ENCODE peak calls at places on chromosomes 3 and 15, in nine cellular contexts. One of them, this sample, is unnamed.

GRCh38 chr15:70569139-70569717 is 194.1 kb downstream of the UACA start:
- DNase-seq in transverse colon: no peak
- DNase-seq in sigmoid colon: no peak
- DNase-seq in BJ: no peak
- DNase-seq in uterus: peak
- DNase-seq in thoracic aorta: no peak
- DNase-seq in cardiac muscle cell: peak
- DNase-seq in retinal pigment epithelial cell: peak
- DNase-seq in foreskin fibroblast: peak
- DNase-seq in this sample: peak

GRCh38 chr15:47135279-47135678 is 582.0 kb upstream of the SEMA6D start:
- DNase-seq in transverse colon: no peak
- DNase-seq in sigmoid colon: no peak
- DNase-seq in BJ: no peak
- DNase-seq in uterus: no peak
- DNase-seq in thoracic aorta: no peak
- DNase-seq in cardiac muscle cell: no peak
- DNase-seq in retinal pigment epithelial cell: no peak
- DNase-seq in foreskin fibroblast: no peak
- DNase-seq in this sample: no peak

GRCh38 chr3:59043391-59043790 is 6.4 kb downstream of the CFAP20DC start:
- DNase-seq in transverse colon: no peak
- DNase-seq in sigmoid colon: no peak
- DNase-seq in BJ: no peak
- DNase-seq in uterus: no peak
- DNase-seq in thoracic aorta: no peak
- DNase-seq in cardiac muscle cell: no peak
- DNase-seq in retinal pigment epithelial cell: no peak
- DNase-seq in foreskin fibroblast: no peak
- DNase-seq in this sample: no peak

GRCh38 chr15:89341316-89342005 is 6.8 kb upstream of the POLG start:
- DNase-seq in transverse colon: no peak
- DNase-seq in sigmoid colon: no peak
- DNase-seq in BJ: no peak
- DNase-seq in uterus: no peak
- DNase-seq in thoracic aorta: no peak
- DNase-seq in cardiac muscle cell: no peak
- DNase-seq in retinal pigment epithelial cell: no peak
- DNase-seq in foreskin fibroblast: no peak
- DNase-seq in this sample: no peak

GRCh38 chr3:100893108-100893507 is 100.1 kb downstream of the ABI3BP start:
- DNase-seq in transverse colon: peak
- DNase-seq in sigmoid colon: no peak
- DNase-seq in BJ: no peak
- DNase-seq in uterus: no peak
- DNase-seq in thoracic aorta: no peak
- DNase-seq in cardiac muscle cell: no peak
- DNase-seq in retinal pigment epithelial cell: no peak
- DNase-seq in foreskin fibroblast: no peak
- DNase-seq in this sample: no peak

GRCh38 chr3:27219127-27219860 is 149.9 kb downstream of the NEK10 start:
- DNase-seq in transverse colon: peak
- DNase-seq in sigmoid colon: no peak
- DNase-seq in BJ: no peak
- DNase-seq in uterus: no peak
- DNase-seq in thoracic aorta: no peak
- DNase-seq in cardiac muscle cell: no peak
- DNase-seq in retinal pigment epithelial cell: no peak
- DNase-seq in foreskin fibroblast: peak
- DNase-seq in this sample: peak

GRCh38 chr3:132399054-132399929 is 18.0 kb upstream of the DNAJC13 start:
- DNase-seq in transverse colon: no peak
- DNase-seq in sigmoid colon: no peak
- DNase-seq in BJ: no peak
- DNase-seq in uterus: no peak
- DNase-seq in thoracic aorta: no peak
- DNase-seq in cardiac muscle cell: peak
- DNase-seq in retinal pigment epithelial cell: no peak
- DNase-seq in foreskin fibroblast: peak
- DNase-seq in this sample: peak

GRCh38 chr15:96767703-96768434 is 437.4 kb downstream of the NR2F2 start:
- DNase-seq in transverse colon: no peak
- DNase-seq in sigmoid colon: no peak
- DNase-seq in BJ: no peak
- DNase-seq in uterus: no peak
- DNase-seq in thoracic aorta: no peak
- DNase-seq in cardiac muscle cell: no peak
- DNase-seq in retinal pigment epithelial cell: no peak
- DNase-seq in foreskin fibroblast: no peak
- DNase-seq in this sample: no peak

GRCh38 chr3:194572131-194572789 is 61.0 kb downstream of the TMEM44 start:
- DNase-seq in transverse colon: peak
- DNase-seq in sigmoid colon: peak
- DNase-seq in BJ: peak
- DNase-seq in uterus: peak
- DNase-seq in thoracic aorta: peak
- DNase-seq in cardiac muscle cell: peak
- DNase-seq in retinal pigment epithelial cell: peak
- DNase-seq in foreskin fibroblast: peak
- DNase-seq in this sample: peak

GRCh38 chr3:175743733-175744400 is 884.7 kb downstream of the NAALADL2 start:
- DNase-seq in transverse colon: no peak
- DNase-seq in sigmoid colon: no peak
- DNase-seq in BJ: no peak
- DNase-seq in uterus: no peak
- DNase-seq in thoracic aorta: no peak
- DNase-seq in cardiac muscle cell: no peak
- DNase-seq in retinal pigment epithelial cell: peak
- DNase-seq in foreskin fibroblast: peak
- DNase-seq in this sample: peak

GRCh38 chr15:44662478-44663409 is 718 bp downstream of the SPG11 start:
- DNase-seq in transverse colon: peak
- DNase-seq in sigmoid colon: peak
- DNase-seq in BJ: no peak
- DNase-seq in uterus: peak
- DNase-seq in thoracic aorta: peak
- DNase-seq in cardiac muscle cell: peak
- DNase-seq in retinal pigment epithelial cell: peak
- DNase-seq in foreskin fibroblast: peak
- DNase-seq in this sample: peak

GRCh38 chr15:27250223-27250622 is 279.2 kb downstream of the GABRG3 start:
- DNase-seq in transverse colon: no peak
- DNase-seq in sigmoid colon: no peak
- DNase-seq in BJ: no peak
- DNase-seq in uterus: no peak
- DNase-seq in thoracic aorta: no peak
- DNase-seq in cardiac muscle cell: no peak
- DNase-seq in retinal pigment epithelial cell: no peak
- DNase-seq in foreskin fibroblast: no peak
- DNase-seq in this sample: no peak

GRCh38 chr3:45486926-45487325 is 98.5 kb downstream of the LARS2 start:
- DNase-seq in transverse colon: no peak
- DNase-seq in sigmoid colon: no peak
- DNase-seq in BJ: no peak
- DNase-seq in uterus: no peak
- DNase-seq in thoracic aorta: no peak
- DNase-seq in cardiac muscle cell: no peak
- DNase-seq in retinal pigment epithelial cell: no peak
- DNase-seq in foreskin fibroblast: no peak
- DNase-seq in this sample: no peak

GRCh38 chr15:78695046-78695671 is 54.1 kb upstream of the CHRNB4 start:
- DNase-seq in transverse colon: no peak
- DNase-seq in sigmoid colon: no peak
- DNase-seq in BJ: no peak
- DNase-seq in uterus: no peak
- DNase-seq in thoracic aorta: no peak
- DNase-seq in cardiac muscle cell: no peak
- DNase-seq in retinal pigment epithelial cell: no peak
- DNase-seq in foreskin fibroblast: no peak
- DNase-seq in this sample: no peak

GRCh38 chr15:78691873-78692421 is 50.9 kb upstream of the CHRNB4 start:
- DNase-seq in transverse colon: no peak
- DNase-seq in sigmoid colon: no peak
- DNase-seq in BJ: no peak
- DNase-seq in uterus: no peak
- DNase-seq in thoracic aorta: no peak
- DNase-seq in cardiac muscle cell: no peak
- DNase-seq in retinal pigment epithelial cell: no peak
- DNase-seq in foreskin fibroblast: no peak
- DNase-seq in this sample: no peak

GRCh38 chr15:78696436-78696835 is 55.4 kb upstream of the CHRNB4 start:
- DNase-seq in transverse colon: no peak
- DNase-seq in sigmoid colon: no peak
- DNase-seq in BJ: no peak
- DNase-seq in uterus: no peak
- DNase-seq in thoracic aorta: no peak
- DNase-seq in cardiac muscle cell: no peak
- DNase-seq in retinal pigment epithelial cell: no peak
- DNase-seq in foreskin fibroblast: no peak
- DNase-seq in this sample: no peak

GRCh38 chr15:78697449-78697848 is 56.4 kb upstream of the CHRNB4 start:
- DNase-seq in transverse colon: no peak
- DNase-seq in sigmoid colon: no peak
- DNase-seq in BJ: no peak
- DNase-seq in uterus: no peak
- DNase-seq in thoracic aorta: no peak
- DNase-seq in cardiac muscle cell: no peak
- DNase-seq in retinal pigment epithelial cell: no peak
- DNase-seq in foreskin fibroblast: no peak
- DNase-seq in this sample: no peak

DNA sequence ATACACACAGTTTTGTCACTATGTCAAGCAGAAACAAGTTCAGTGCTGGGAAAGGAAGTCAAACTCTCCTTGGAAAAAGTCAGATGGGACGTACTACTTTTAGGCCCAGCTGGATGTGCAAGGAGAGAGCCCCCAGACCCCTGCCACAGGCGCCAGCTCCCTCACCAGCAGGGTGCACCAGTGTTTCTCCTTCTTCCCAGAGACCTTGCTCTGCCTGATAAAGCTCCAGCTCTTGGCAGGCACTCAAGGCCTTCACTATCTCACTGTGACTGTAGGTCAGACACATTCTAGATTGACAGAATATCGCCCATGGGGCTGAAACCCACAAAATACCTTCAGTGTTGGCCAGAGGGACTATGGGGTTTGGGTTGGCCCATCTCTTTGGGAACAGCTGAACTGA is 54.8 kb upstream of the CHRNB4 start:
- DNase-seq in transverse colon: no peak
- DNase-seq in sigmoid colon: no peak
- DNase-seq in BJ: no peak
- DNase-seq in uterus: no peak
- DNase-seq in thoracic aorta: no peak
- DNase-seq in cardiac muscle cell: no peak
- DNase-seq in retinal pigment epithelial cell: no peak
- DNase-seq in foreskin fibroblast: no peak
- DNase-seq in this sample: no peak
- TF ChIP-seq CTCF in transverse colon: no peak
- TF ChIP-seq CTCF in sigmoid colon: no peak
- TF ChIP-seq CTCF in BJ: no peak
- TF ChIP-seq CTCF in uterus: no peak
- TF ChIP-seq CTCF in thoracic aorta: no peak
- TF ChIP-seq CTCF in cardiac muscle cell: no peak
- TF ChIP-seq CTCF in retinal pigment epithelial cell: no peak
- TF ChIP-seq CTCF in foreskin fibroblast: no peak
- TF ChIP-seq CTCF in this sample: no peak

DNA sequence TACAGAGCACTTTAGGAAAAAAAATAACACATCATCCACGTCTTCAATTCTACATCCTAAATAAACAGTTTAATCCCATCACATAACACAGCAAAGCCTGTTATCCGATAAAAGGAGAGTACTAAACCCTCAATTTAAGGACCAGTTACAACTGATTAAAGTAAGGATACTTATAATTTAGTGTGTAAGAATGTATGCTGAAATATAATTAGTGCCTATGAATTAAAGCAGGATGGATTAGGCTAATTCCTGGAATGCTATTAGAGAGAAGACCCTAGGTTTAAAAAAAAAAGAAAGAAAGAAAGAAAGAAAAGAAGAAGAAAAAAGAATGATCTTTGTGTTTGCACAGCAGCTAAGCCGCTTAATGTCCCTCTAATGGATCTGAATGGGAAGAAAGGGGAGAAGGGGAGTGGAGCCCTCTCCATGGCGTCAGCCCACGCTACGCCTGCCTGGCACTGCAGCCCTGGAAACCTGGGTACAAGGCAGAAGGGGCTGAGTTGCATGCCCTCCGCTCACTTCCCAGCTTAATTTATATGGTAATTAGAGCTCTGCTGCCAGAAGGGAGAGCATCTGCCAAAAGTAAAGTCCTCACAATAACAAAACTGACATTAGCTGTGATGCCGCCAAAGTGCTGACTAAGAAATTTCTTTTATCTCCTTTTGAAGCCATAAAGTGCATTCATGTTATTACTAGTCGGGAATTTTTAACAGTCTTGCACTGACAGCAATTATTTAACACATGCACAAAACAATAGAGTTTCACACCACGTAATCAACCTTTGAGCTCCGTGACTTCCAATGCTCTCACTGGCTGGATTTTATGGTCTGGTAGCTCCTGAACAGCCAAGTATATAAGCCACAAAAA is 89.9 kb downstream of the FSIP1 start:
- DNase-seq in transverse colon: no peak
- DNase-seq in sigmoid colon: no peak
- DNase-seq in BJ: no peak
- DNase-seq in uterus: no peak
- DNase-seq in thoracic aorta: no peak
- DNase-seq in cardiac muscle cell: no peak
- DNase-seq in retinal pigment epithelial cell: peak
- DNase-seq in foreskin fibroblast: no peak
- DNase-seq in this sample: no peak
- H3K4me3 ChIP-seq in transverse colon: no peak
- H3K4me3 ChIP-seq in sigmoid colon: no peak
- H3K4me3 ChIP-seq in BJ: no peak
- H3K4me3 ChIP-seq in uterus: no peak
- H3K4me3 ChIP-seq in thoracic aorta: no peak
- H3K4me3 ChIP-seq in cardiac muscle cell: no peak
- H3K4me3 ChIP-seq in retinal pigment epithelial cell: peak
- H3K4me3 ChIP-seq in foreskin fibroblast: no peak
- H3K4me3 ChIP-seq in this sample: no peak

GRCh38 chr3:47024932-47025331 is 45.5 kb downstream of the NBEAL2 start:
- DNase-seq in transverse colon: no peak
- DNase-seq in sigmoid colon: no peak
- DNase-seq in BJ: no peak
- DNase-seq in uterus: no peak
- DNase-seq in thoracic aorta: no peak
- DNase-seq in cardiac muscle cell: no peak
- DNase-seq in retinal pigment epithelial cell: peak
- DNase-seq in foreskin fibroblast: peak
- DNase-seq in this sample: peak
- TF ChIP-seq CTCF in transverse colon: no peak
- TF ChIP-seq CTCF in sigmoid colon: no peak
- TF ChIP-seq CTCF in BJ: peak
- TF ChIP-seq CTCF in uterus: no peak
- TF ChIP-seq CTCF in thoracic aorta: no peak
- TF ChIP-seq CTCF in cardiac muscle cell: no peak
- TF ChIP-seq CTCF in retinal pigment epithelial cell: peak
- TF ChIP-seq CTCF in foreskin fibroblast: no peak
- TF ChIP-seq CTCF in this sample: peak

DNA sequence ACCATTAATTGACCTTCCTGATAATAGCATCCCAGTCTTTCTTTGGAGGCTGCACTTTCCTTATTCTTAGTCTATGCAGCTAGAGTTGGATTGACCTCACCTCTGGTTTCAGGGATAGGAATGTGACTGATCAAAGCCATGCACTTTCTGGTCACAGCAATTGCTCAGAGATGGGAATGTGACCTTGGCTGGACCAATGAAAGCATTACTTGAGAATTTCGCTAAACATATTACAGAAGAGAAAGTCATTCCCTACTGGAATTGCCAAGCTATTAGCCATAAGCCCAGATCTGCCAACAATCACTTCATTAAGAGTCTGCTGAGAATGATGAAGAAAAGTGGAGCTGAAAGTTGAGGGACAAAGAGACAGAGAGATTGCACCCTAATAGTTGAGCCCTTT is 32.7 kb downstream of the RTP1 start:
- DNase-seq in transverse colon: no peak
- DNase-seq in sigmoid colon: no peak
- DNase-seq in BJ: no peak
- DNase-seq in uterus: no peak
- DNase-seq in thoracic aorta: no peak
- DNase-seq in cardiac muscle cell: no peak
- DNase-seq in retinal pigment epithelial cell: no peak
- DNase-seq in foreskin fibroblast: peak
- DNase-seq in this sample: no peak
- H3K4me3 ChIP-seq in transverse colon: no peak
- H3K4me3 ChIP-seq in sigmoid colon: no peak
- H3K4me3 ChIP-seq in BJ: no peak
- H3K4me3 ChIP-seq in uterus: no peak
- H3K4me3 ChIP-seq in thoracic aorta: no peak
- H3K4me3 ChIP-seq in cardiac muscle cell: no peak
- H3K4me3 ChIP-seq in retinal pigment epithelial cell: no peak
- H3K4me3 ChIP-seq in foreskin fibroblast: no peak
- H3K4me3 ChIP-seq in this sample: no peak

This sample was measured in astrocyte of the spinal cord.